ENCODE peak calls at places on chromosomes 1 and 21, in eight cellular contexts. D is lower leg skin, P is NCI-H526, H is activated T-helper 1 cell treated with Interleukin-2 at 50 U/mL for 16 hours, X is Calu3, K is T-cell, W is foreskin fibroblast, M is cardiac fibroblast. Z is an unnamed sample.

GRCh38 chr1:9426291-9426711 is 113.0 kb upstream of the SLC25A33 start:
- DNase-seq in D (no peak), P (no peak), M (no peak), K (peak; percentile 86), X (no peak), H (peak; percentile 68), W (no peak), Z (no peak)

GRCh38 chr1:235513495-235514366 is 9.5 kb upstream of the B3GALNT2 start:
- DNase-seq in P (peak; percentile 57), W (peak; percentile 84), D (peak; percentile 39), H (no peak), X (peak; percentile 69), M (peak; percentile 85), K (no peak), Z (peak; percentile 88)

GRCh38 chr1:211525101-211525676 is 33.2 kb upstream of the RD3 start:
- DNase-seq in K (no peak), H (no peak), W (no peak), P (no peak), D (no peak), M (no peak), X (no peak), Z (no peak)

GRCh38 chr1:30111431-30111830 is 612.0 kb downstream of the MATN1 start:
- DNase-seq in X (peak; percentile 65), H (no peak), D (no peak), K (no peak), M (peak; percentile 57), P (peak; percentile 67), W (peak; percentile 73), Z (peak; percentile 49)

GRCh38 chr1:161201828-161202712 is at the start of gene NDUFS2:
- DNase-seq in D (peak; percentile 99), X (peak; percentile 96), H (peak; percentile 90), K (peak; percentile 97), P (peak; percentile 100), W (peak; percentile 99), M (peak; percentile 99), Z (peak; percentile 99)

GRCh38 chr1:86227026-86227425 is 70.5 kb upstream of the COL24A1 start:
- DNase-seq in K (no peak), H (no peak), M (peak; percentile 43), P (no peak), D (no peak), X (no peak), W (no peak), Z (no peak)

GRCh38 chr1:4083171-4084052 is 183.3 kb upstream of the C1orf174 start:
- DNase-seq in K (no peak), M (no peak), P (peak; percentile 61), D (no peak), H (no peak), W (no peak), X (no peak), Z (no peak)

GRCh38 chr21:28587748-28588147 is 404.9 kb downstream of the LTN1 start:
- DNase-seq in X (no peak), K (no peak), P (no peak), H (no peak), W (peak; percentile 83), D (no peak), M (peak; percentile 18), Z (peak; percentile 56)

GRCh38 chr1:147760481-147761260 is at the start of gene GJA5:
- DNase-seq in P (no peak), X (no peak), W (no peak), D (no peak), M (no peak), K (no peak), H (no peak), Z (no peak)

GRCh38 chr1:180909462-180909976 is 3.2 kb upstream of the KIAA1614 start:
- DNase-seq in X (no peak), P (no peak), M (no peak), D (no peak), K (no peak), W (no peak), H (no peak), Z (no peak)

GRCh38 chr21:16713331-16714114 is 799.3 kb upstream of the CXADR start:
- DNase-seq in M (peak; percentile 43), D (no peak), P (no peak), W (peak; percentile 61), X (no peak), H (no peak), K (no peak), Z (peak; percentile 78)

GRCh38 chr1:70034403-70034802 is 171.0 kb downstream of the LRRC40 start:
- DNase-seq in H (no peak), M (peak; percentile 74), P (peak; percentile 39), X (peak; percentile 23), W (peak; percentile 87), D (no peak), K (no peak), Z (peak; percentile 53)

GRCh38 chr1:47449702-47450552 is 12.1 kb downstream of the FOXD2 start:
- DNase-seq in M (peak; percentile 24), H (no peak), K (no peak), P (peak; percentile 37), W (no peak), X (peak; percentile 9), D (no peak), Z (no peak)

GRCh38 chr1:59062743-59063142 is 234.2 kb upstream of the FGGY start:
- DNase-seq in M (peak; percentile 83), W (peak; percentile 81), D (peak; percentile 71), X (no peak), K (no peak), H (no peak), P (no peak), Z (peak; percentile 90)

GRCh38 chr1:176119549-176119948 is 87.5 kb downstream of the COP1 start:
- DNase-seq in K (no peak), X (peak; percentile 4), D (no peak), M (peak; percentile 25), W (peak; percentile 3), P (peak; percentile 6), H (no peak), Z (peak; percentile 13)

GRCh38 chr1:50605186-50605875 is 182.1 kb upstream of the DMRTA2 start:
- DNase-seq in K (no peak), P (peak; percentile 39), M (peak; percentile 59), D (no peak), W (peak; percentile 68), X (peak; percentile 65), H (no peak), Z (peak; percentile 59)

GRCh38 chr21:42154237-42155044 is 64.5 kb upstream of the ABCG1 start:
- DNase-seq in X (no peak), P (no peak), W (no peak), M (no peak), D (no peak), H (no peak), K (no peak), Z (no peak)

GRCh38 chr1:43144228-43144627 is 27.9 kb downstream of the EBNA1BP2 start:
- DNase-seq in H (no peak), D (no peak), K (no peak), X (no peak), M (peak; percentile 41), W (peak; percentile 76), P (no peak), Z (peak; percentile 64)

GRCh38 chr1:150981177-150981804 is 801 bp upstream of the ANXA9 start:
- DNase-seq in W (peak; percentile 27), K (no peak), H (no peak), P (peak; percentile 93), M (no peak), X (peak; percentile 79), D (no peak), Z (no peak)

GRCh38 chr1:22364764-22365163 is 86.9 kb upstream of the ZBTB40 start:
- DNase-seq in W (no peak), P (no peak), X (no peak), M (no peak), K (no peak), D (no peak), H (no peak), Z (no peak)

GRCh38 chr1:234039603-234040002 is 135.1 kb downstream of the SLC35F3 start:
- DNase-seq in K (no peak), W (no peak), H (no peak), X (no peak), M (no peak), P (no peak), D (no peak), Z (no peak)

GRCh38 chr1:116357487-116357886 is 15.6 kb upstream of the ATP1A1 start:
- DNase-seq in M (no peak), X (no peak), D (no peak), H (no peak), P (no peak), K (no peak), W (peak; percentile 21), Z (no peak)

GRCh38 chr1:71045463-71046028 is 2.1 kb downstream of the PTGER3 start:
- DNase-seq in P (no peak), W (no peak), M (no peak), D (no peak), K (no peak), H (no peak), X (no peak), Z (no peak)

GRCh38 chr1:25174730-25175612 is 57.3 kb downstream of the SYF2 start:
- DNase-seq in D (no peak), W (no peak), K (no peak), X (no peak), P (peak; percentile 44), H (no peak), M (no peak), Z (no peak)

GRCh38 chr1:20552728-20553571 is 577 bp downstream of the FAM43B start:
- DNase-seq in M (peak; percentile 35), H (no peak), X (no peak), W (peak; percentile 45), P (peak; percentile 28), D (no peak), K (no peak), Z (peak; percentile 14)